ENCODE peak calls at places on chromosomes 16 and 17, in four cellular contexts. D is WTC11, W is K562, J is HepG2. X is an unnamed sample.

GRCh38 chr16:11342021-11342855 is 3.0 kb upstream of the RMI2 start:
- DNase-seq in D (no peak), W (no peak), J (no peak), X (no peak)

GRCh38 chr16:81261049-81261648 is 22.7 kb downstream of the BCO1 start:
- DNase-seq in D (peak; percentile 26), W (peak; percentile 76), J (peak; percentile 36), X (peak; percentile 56)

GRCh38 chr16:30786115-30786935 is 680 bp downstream of the ZNF629 start:
- DNase-seq in D (peak; percentile 38), W (peak; percentile 87), J (peak; percentile 60), X (peak; percentile 86)

GRCh38 chr17:31724026-31724425 is 135.0 kb downstream of the COPRS start:
- DNase-seq in D (no peak), W (no peak), J (no peak), X (no peak)

GRCh38 chr17:43669971-43670644 is 8.4 kb upstream of the MEOX1 start:
- DNase-seq in D (peak; percentile 31), W (no peak), J (peak; percentile 52), X (peak; percentile 31)

GRCh38 chr17:11241611-11242226 is 706 bp downstream of the SHISA6 start:
- DNase-seq in D (no peak), W (no peak), J (no peak), X (no peak)

GRCh38 chr16:22664561-22664997 is 149.4 kb upstream of the HS3ST2 start:
- DNase-seq in D (no peak), W (no peak), J (no peak), X (no peak)

GRCh38 chr16:6375471-6376075 is 957.1 kb upstream of the RBFOX1 start:
- DNase-seq in D (no peak), W (no peak), J (no peak), X (no peak)

GRCh38 chr17:75081611-75082540 is 5.9 kb upstream of the SLC16A5 start:
- DNase-seq in D (no peak), W (no peak), J (no peak), X (no peak)

DNA sequence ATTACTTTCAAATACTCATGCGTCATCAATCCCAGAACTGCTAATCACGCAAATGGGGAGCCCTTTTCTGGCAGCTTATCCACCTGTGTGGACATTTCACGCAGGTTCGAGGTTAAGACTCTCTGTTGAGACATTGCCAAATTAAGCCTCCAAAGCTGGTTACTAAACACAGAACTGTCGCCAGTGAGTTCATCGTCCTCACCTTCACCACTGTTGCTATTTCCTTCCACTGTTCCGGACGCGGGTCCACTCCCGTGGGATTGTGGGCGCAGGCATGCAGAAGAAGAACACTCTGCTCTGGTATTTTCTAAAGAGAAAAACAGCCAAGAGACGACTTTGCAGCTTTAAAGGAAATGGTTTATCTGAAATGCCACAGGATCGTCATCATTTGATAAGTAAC is 16.1 kb downstream of the GOT2 start:
- DNase-seq in D (no peak), W (no peak), J (no peak), X (no peak)
- TF ChIP-seq ELF4 in D (no peak), W (no peak), J (no peak), X (no peak)

DNA sequence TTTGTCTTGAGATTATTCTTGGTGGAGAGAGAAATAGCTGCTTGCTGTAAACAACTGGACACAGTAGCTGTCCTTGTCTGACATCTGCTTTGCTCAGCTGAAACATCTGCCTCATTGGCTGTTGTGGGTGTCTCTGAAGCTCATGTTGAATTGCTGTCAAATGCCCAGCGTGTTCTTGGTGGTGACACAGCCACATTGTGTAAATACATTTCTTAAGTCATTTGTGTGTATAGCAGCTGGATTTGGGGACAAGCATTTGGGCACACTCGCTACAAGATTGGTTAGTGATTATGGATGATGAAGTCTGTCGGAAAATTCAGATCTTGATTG is 5.3 kb downstream of the FAM234A start:
- DNase-seq in D (no peak), W (no peak), J (peak; percentile 39), X (no peak)
- TF ChIP-seq SP1 in D (no peak), W (no peak), J (no peak), X (no peak)

GRCh38 chr17:6701719-6702118 is 11.4 kb downstream of the SLC13A5 start:
- DNase-seq in D (peak; percentile 86), W (peak; percentile 79), J (peak; percentile 61), X (peak; percentile 86)
- TF ChIP-seq ELF4 in D (no peak), W (no peak), J (no peak), X (no peak)

GRCh38 chr17:76635659-76636360 is 7.7 kb downstream of the ST6GALNAC1 start:
- DNase-seq in D (no peak), W (no peak), J (no peak), X (no peak)
- TF ChIP-seq SP1 in D (no peak), W (no peak), J (no peak), X (no peak)

GRCh38 chr16:28616636-28617035 is 6.8 kb upstream of the SULT1A1 start:
- DNase-seq in D (no peak), W (no peak), J (no peak), X (no peak)
- TF ChIP-seq ELF4 in D (no peak), W (no peak), J (no peak), X (no peak)